ENCODE peak calls at places on chromosome 4, in four cellular contexts. U, E, J and R are unnamed samples.

GRCh38 chr4:5114911-5115310 is 63.6 kb downstream of the STK32B start:
- DNase-seq in J (no peak), E (no peak), U (no peak), R (no peak)

GRCh38 chr4:174284181-174284886 is 623 bp downstream of the CEP44 start:
- DNase-seq in J (no peak), U (peak), E (no peak), R (peak)

GRCh38 chr4:89001647-89002518 is 55.1 kb downstream of the FAM13A start:
- DNase-seq in E (no peak), U (peak), J (no peak), R (no peak)

GRCh38 chr4:152634110-152634760 is 45.6 kb downstream of the TMEM154 start:
- DNase-seq in E (no peak), U (peak), J (no peak), R (no peak)

GRCh38 chr4:6272863-6273660 is 3.4 kb downstream of the WFS1 start:
- DNase-seq in E (no peak), U (peak), J (no peak), R (peak)

GRCh38 chr4:108359130-108359709 is 190.5 kb upstream of the LEF1 start:
- DNase-seq in E (no peak), U (no peak), J (no peak), R (no peak)

GRCh38 chr4:122710434-122711308 is 21.8 kb upstream of the BBS12 start:
- DNase-seq in U (peak), E (no peak), J (no peak), R (peak)

GRCh38 chr4:119284876-119285611 is 36.9 kb downstream of the FABP2 start:
- DNase-seq in E (no peak), J (no peak), U (peak), R (peak)

GRCh38 chr4:2820216-2820982 is 23.2 kb upstream of the ADD1 start:
- DNase-seq in E (no peak), U (no peak), J (no peak), R (no peak)

GRCh38 chr4:55491486-55491885 is 55.2 kb downstream of the CLOCK start:
- DNase-seq in J (no peak), E (no peak), U (peak), R (no peak)

GRCh38 chr4:102825261-102826071 is 1.9 kb downstream of the UBE2D3 start:
- DNase-seq in E (no peak), U (peak), J (peak), R (peak)

GRCh38 chr4:102344520-102344954 is 745 bp downstream of the SLC39A8 start:
- DNase-seq in J (peak), U (peak), E (peak), R (peak)

GRCh38 chr4:177051473-177052060 is 258.1 kb upstream of the NEIL3 start:
- DNase-seq in U (peak), E (no peak), J (no peak), R (peak)

GRCh38 chr4:2817701-2818350 is 24.9 kb downstream of the SH3BP2 start:
- DNase-seq in J (no peak), U (no peak), E (no peak), R (peak)

GRCh38 chr4:152038238-152038637 is 277.4 kb upstream of the GATB start:
- DNase-seq in U (peak), J (no peak), E (no peak), R (no peak)

GRCh38 chr4:176641237-176641636 is 151.5 kb downstream of the VEGFC start:
- DNase-seq in J (no peak), U (no peak), E (no peak), R (no peak)

GRCh38 chr4:28357985-28358384 is 1497.3 kb downstream of the STIM2 start:
- DNase-seq in E (no peak), U (peak), J (no peak), R (no peak)

GRCh38 chr4:143616771-143617170 is 83.7 kb downstream of the FREM3 start:
- DNase-seq in J (no peak), U (peak), E (no peak), R (no peak)

GRCh38 chr4:72326692-72327632 is 242.1 kb downstream of the ADAMTS3 start:
- DNase-seq in J (no peak), E (no peak), U (peak), R (peak)

GRCh38 chr4:153434190-153434589 is 32.0 kb upstream of the TMEM131L start:
- DNase-seq in U (no peak), J (no peak), E (no peak), R (no peak)

GRCh38 chr4:3302786-3303444 is 10.1 kb downstream of the RGS12 start:
- DNase-seq in U (no peak), E (no peak), J (no peak), R (no peak)

GRCh38 chr4:150325872-150326271 is 247.6 kb downstream of the DCLK2 start:
- DNase-seq in U (no peak), E (no peak), J (no peak), R (no peak)

GRCh38 chr4:142777045-142777743 is 68.9 kb downstream of the INPP4B start:
- DNase-seq in E (no peak), J (no peak), U (no peak), R (no peak)

GRCh38 chr4:114237997-114238396 is 258.6 kb upstream of the ARSJ start:
- DNase-seq in E (no peak), U (no peak), J (no peak), R (no peak)